ENCODE peak calls at places on chromosomes 11 and 22, in nine cellular contexts. W, D, J, I, K, Y, R, E and X are unnamed samples. For H3K4me1, the result is how much of the 10 kb centered on the place peaks cover.

GRCh38 chr22:48804811-48805301 is 1022.8 kb downstream of the BRD1 start:
- DNase-seq in K (no peak), Y (no peak), R (no peak), E (no peak), J (no peak), I (no peak), D (no peak), W (no peak), X (no peak)

GRCh38 chr11:104836711-104837110 is 61.5 kb downstream of the CASP12 start:
- DNase-seq in E (no peak), I (no peak), D (no peak), K (no peak), R (no peak), W (no peak), Y (no peak), J (no peak), X (no peak)

GRCh38 chr22:18156878-18157713 is 7.1 kb downstream of the USP18 start:
- DNase-seq in I (peak), K (peak), W (peak), R (peak), E (peak), D (peak), J (peak), Y (peak), X (peak)

GRCh38 chr11:122202951-122203456 is 87.0 kb upstream of the BLID start:
- DNase-seq in R (peak), K (peak), Y (peak), W (no peak), D (peak), J (peak), I (peak), E (peak), X (peak)

GRCh38 chr22:49664891-49665290 is 162.8 kb downstream of the BRD1 start:
- DNase-seq in E (no peak), Y (no peak), I (no peak), D (no peak), R (peak), J (no peak), K (peak), W (no peak), X (no peak)

GRCh38 chr11:116895053-116895757 is 57.8 kb upstream of the APOA1 start:
- DNase-seq in I (no peak), J (no peak), E (peak), R (no peak), W (no peak), K (peak), D (no peak), Y (no peak), X (no peak)

GRCh38 chr11:111634981-111635705 is 32.9 kb downstream of the SIK2 start:
- DNase-seq in D (no peak), K (no peak), R (no peak), E (peak), Y (peak), I (no peak), W (no peak), J (no peak), X (peak)

GRCh38 chr22:25066861-25067435 is 114.4 kb downstream of the KIAA1671 start:
- DNase-seq in K (no peak), W (no peak), D (no peak), E (no peak), J (no peak), I (no peak), R (no peak), Y (no peak), X (no peak)

GRCh38 chr11:113675003-113675471 is 31.1 kb downstream of the TMPRSS5 start:
- DNase-seq in E (no peak), I (no peak), D (no peak), W (no peak), K (peak), J (no peak), R (no peak), Y (peak), X (peak)

GRCh38 chr22:34866501-34867171 is 199.3 kb upstream of the ISX start:
- DNase-seq in Y (peak), E (no peak), D (no peak), J (no peak), R (no peak), K (no peak), I (no peak), W (no peak), X (peak)

GRCh38 chr11:59182457-59183151 is 10.7 kb downstream of the DTX4 start:
- DNase-seq in W (no peak), E (peak), R (no peak), J (no peak), I (no peak), Y (no peak), D (no peak), K (peak), X (no peak)

GRCh38 chr11:10881892-10882291 is 24.0 kb upstream of the ZBED5 start:
- DNase-seq in Y (no peak), E (no peak), J (no peak), D (no peak), K (no peak), R (no peak), I (no peak), W (no peak), X (no peak)

GRCh38 chr11:59572091-59572490 is 43.5 kb downstream of the OSBP start:
- DNase-seq in W (no peak), E (no peak), J (no peak), Y (no peak), D (no peak), I (no peak), R (no peak), K (no peak), X (no peak)

GRCh38 chr11:86799680-86800075 is 664 bp upstream of the PRSS23 start:
- DNase-seq in D (no peak), E (no peak), J (no peak), Y (no peak), R (no peak), W (no peak), I (peak), K (peak), X (no peak)

GRCh38 chr11:10793470-10794255 is 15.1 kb downstream of the EIF4G2 start:
- DNase-seq in D (no peak), K (no peak), I (no peak), Y (no peak), E (no peak), R (no peak), J (no peak), W (no peak), X (no peak)

GRCh38 chr11:78647986-78648875 is 73.6 kb upstream of the NARS2 start:
- DNase-seq in E (no peak), I (no peak), Y (no peak), W (no peak), D (no peak), J (no peak), R (no peak), K (peak), X (no peak)

GRCh38 chr22:22210375-22210774 is 34.2 kb upstream of the VPREB1 start:
- DNase-seq in J (no peak), Y (peak), K (no peak), E (no peak), I (peak), W (no peak), D (no peak), R (no peak), X (peak)

GRCh38 chr11:126138636-126139540 is 72.6 kb downstream of the RPUSD4 start:
- DNase-seq in J (no peak), K (peak), I (no peak), R (no peak), W (no peak), Y (no peak), D (no peak), E (no peak), X (no peak)

GRCh38 chr11:46671958-46672315 is 28.5 kb downstream of the ARHGAP1 start:
- DNase-seq in E (no peak), W (no peak), K (no peak), D (no peak), I (no peak), J (no peak), R (no peak), Y (no peak), X (no peak)

GRCh38 chr11:46666982-46667590 is 33.3 kb downstream of the ARHGAP1 start:
- DNase-seq in K (no peak), I (no peak), Y (no peak), W (no peak), R (peak), E (no peak), D (no peak), J (no peak), X (no peak)

GRCh38 chr11:46672381-46672839 is 28.0 kb downstream of the ARHGAP1 start:
- DNase-seq in R (no peak), I (no peak), D (no peak), K (no peak), J (no peak), Y (no peak), E (no peak), W (no peak), X (no peak)

GRCh38 chr11:46668480-46669085 is 31.8 kb downstream of the ARHGAP1 start:
- DNase-seq in I (no peak), K (no peak), R (no peak), J (no peak), E (no peak), Y (no peak), D (no peak), W (no peak), X (no peak)

GRCh38 chr11:46669606-46670243 is 30.7 kb downstream of the ARHGAP1 start:
- DNase-seq in K (peak), W (no peak), I (no peak), Y (no peak), R (peak), J (no peak), E (no peak), D (peak), X (no peak)
- H3K4me1 ChIP-seq in K (under half), W (under half), I (under half), Y (under half), R (under half), J (under half), E (under half), D (under half), X (under half)

GRCh38 chr11:76590631-76590950 is 80.0 kb downstream of the LRRC32 start:
- DNase-seq in Y (no peak), I (no peak), E (no peak), D (no peak), W (no peak), J (no peak), R (no peak), K (peak), X (no peak)

GRCh38 chr11:76589945-76590630 is 80.5 kb downstream of the LRRC32 start:
- DNase-seq in W (no peak), R (no peak), J (no peak), E (no peak), D (no peak), I (no peak), K (peak), Y (no peak), X (no peak)

GRCh38 chr11:76587810-76588454 is 82.6 kb downstream of the LRRC32 start:
- DNase-seq in W (no peak), I (no peak), K (no peak), R (no peak), J (no peak), E (no peak), D (no peak), Y (no peak), X (no peak)

GRCh38 chr11:76588455-76589325 is 81.9 kb downstream of the LRRC32 start:
- DNase-seq in R (peak), Y (no peak), K (peak), W (peak), J (peak), I (no peak), E (no peak), D (no peak), X (no peak)

DNA sequence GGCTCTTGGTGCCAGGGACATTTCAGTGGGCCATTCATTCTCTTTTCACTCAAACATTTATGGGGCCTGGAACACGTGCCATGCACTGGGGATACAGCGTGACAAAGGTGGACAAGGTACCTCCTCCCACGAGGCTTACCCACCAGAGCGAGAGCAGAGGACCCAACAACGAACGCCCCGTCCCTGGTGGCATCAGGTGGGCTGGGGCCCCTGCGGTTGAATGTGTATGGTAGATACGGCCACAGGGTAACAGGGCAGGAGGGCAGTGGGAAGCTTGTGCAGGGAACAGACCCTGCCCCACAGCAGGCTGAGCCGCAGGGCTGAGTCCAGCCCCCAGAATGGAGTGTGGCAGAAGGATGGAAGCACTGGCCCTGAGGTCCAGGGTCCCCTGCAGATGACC is 81.1 kb downstream of the LRRC32 start:
- DNase-seq in K (no peak), E (no peak), I (no peak), R (no peak), W (no peak), D (no peak), Y (no peak), J (no peak), X (no peak)
- H3K27ac ChIP-seq in K (no peak), E (no peak), I (peak), R (no peak), W (peak), D (no peak), Y (no peak), J (peak), X (no peak)

DNA sequence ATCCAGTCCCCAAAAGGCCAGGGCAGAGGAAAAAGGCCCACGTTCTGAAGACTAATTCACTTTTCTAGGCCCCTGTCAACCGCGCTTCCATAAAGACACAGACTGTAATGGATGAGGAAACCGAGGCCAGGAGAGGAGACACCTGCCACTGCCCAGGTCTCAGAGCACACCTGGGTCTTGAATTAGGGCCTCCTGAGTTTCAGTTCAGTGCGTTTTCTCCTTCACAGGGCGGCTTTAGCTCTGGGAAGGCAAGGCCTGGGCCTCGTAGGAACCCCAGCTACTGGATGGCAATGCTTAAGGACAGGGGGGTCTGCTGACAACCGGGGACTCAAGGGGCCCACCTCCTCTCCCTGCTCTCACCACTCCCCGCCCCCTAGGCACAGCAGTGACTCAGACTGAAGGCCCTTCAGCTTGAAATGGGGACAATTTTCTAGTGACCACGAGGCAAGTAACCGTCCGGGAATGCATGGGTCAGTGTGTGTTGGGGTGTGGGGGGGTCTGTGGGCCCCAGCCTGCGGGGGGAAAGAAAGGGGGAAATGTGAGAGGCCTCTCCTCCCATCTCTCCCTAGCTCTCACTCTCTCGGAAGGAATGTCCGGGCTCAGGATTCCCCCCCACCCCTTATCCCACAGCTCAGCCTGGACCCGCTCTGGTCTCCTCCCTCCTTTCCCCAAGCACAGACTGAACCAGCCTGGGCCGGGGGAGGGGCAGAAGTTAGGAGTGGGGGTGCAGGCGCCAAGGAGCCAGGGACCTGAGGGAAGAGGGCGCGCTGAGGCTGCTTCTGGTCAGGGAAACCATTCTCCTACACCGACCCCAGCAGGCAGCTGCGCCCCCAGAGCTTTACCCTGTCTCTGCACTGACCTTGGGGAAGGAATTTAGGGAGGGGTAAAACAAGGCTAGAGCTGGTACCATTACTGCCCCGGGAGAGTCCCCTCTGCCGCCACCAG is 17.2 kb downstream of the CREB3L1 start:
- DNase-seq in R (peak), D (no peak), I (no peak), W (no peak), K (peak), Y (peak), E (peak), J (no peak), X (peak)
- H3K4me1 ChIP-seq in R (half or more), D (under half), I (under half), W (under half), K (under half), Y (half or more), E (half or more), J (under half), X (half or more)

DNA sequence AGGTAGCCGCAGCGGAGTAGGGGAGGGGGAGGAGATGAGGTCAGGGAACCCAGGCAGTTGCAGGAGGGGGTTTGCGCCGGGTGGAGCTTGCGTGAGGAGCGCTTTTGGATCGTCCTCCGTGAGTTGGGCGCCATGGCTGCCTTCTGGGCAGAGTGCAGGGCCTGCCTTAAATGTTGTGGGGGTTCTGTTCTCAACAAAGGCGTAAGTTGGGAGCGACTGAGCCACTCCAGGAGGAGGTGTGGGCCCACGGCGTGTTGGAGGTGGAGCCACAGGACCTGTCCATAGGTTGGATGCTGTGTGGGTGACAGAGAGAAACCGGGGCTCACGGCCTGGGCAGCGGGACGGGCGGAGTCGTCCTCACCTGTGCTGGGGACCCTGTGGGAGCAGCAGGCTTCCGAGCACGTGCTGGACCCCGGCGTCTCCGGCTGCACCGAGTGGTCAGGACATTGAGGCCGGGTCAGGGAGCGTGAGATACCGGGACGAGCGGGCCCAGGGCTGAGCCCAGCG is 1.1 kb upstream of the PGGHG start:
- DNase-seq in W (no peak), E (peak), I (no peak), K (no peak), R (no peak), D (no peak), Y (no peak), J (peak), X (no peak)
- H3K27ac ChIP-seq in W (peak), E (peak), I (peak), K (no peak), R (no peak), D (no peak), Y (no peak), J (no peak), X (no peak)